ENCODE peak calls at places on chromosome 1, in nine cellular contexts. J, U, B, W, D, N, F, O and X are unnamed samples.
A peak's percentile ranks its signal among the peaks of the same experiment; 100 is the strongest.

GRCh38 chr1:55735110-55735509 is 519.9 kb upstream of the USP24 start:
- DNase-seq in B (no peak), N (no peak), D (no peak), F (peak; percentile 71), U (no peak), J (no peak), W (no peak), O (no peak), X (no peak)

GRCh38 chr1:52633291-52633754 is 355 bp downstream of the SHISAL2A start:
- DNase-seq in F (peak; percentile 22), B (no peak), D (no peak), U (peak; percentile 79), N (no peak), J (no peak), W (no peak), O (peak; percentile 29), X (no peak)

GRCh38 chr1:208868554-208868953 is 624.4 kb upstream of the PLXNA2 start:
- DNase-seq in O (no peak), J (no peak), F (peak; percentile 47), U (no peak), B (no peak), D (no peak), N (no peak), W (no peak), X (no peak)

GRCh38 chr1:219292989-219293388 is 119.3 kb downstream of the LYPLAL1 start:
- DNase-seq in U (no peak), J (no peak), F (peak; percentile 37), O (no peak), D (no peak), N (no peak), W (no peak), B (no peak), X (no peak)

GRCh38 chr1:202586018-202586821 is 124.0 kb downstream of the SYT2 start:
- DNase-seq in O (no peak), F (peak; percentile 70), B (peak; percentile 28), J (no peak), N (no peak), W (no peak), D (no peak), U (no peak), X (no peak)

GRCh38 chr1:26602378-26602959 is 72.9 kb downstream of the RPS6KA1 start:
- DNase-seq in F (peak; percentile 80), J (no peak), B (peak; percentile 70), O (peak; percentile 30), D (peak; percentile 33), W (no peak), N (no peak), U (peak; percentile 89), X (peak; percentile 70)

GRCh38 chr1:245153645-245154428 is 948 bp upstream of the KIF26B start:
- DNase-seq in N (no peak), O (no peak), J (no peak), U (no peak), F (peak; percentile 43), W (no peak), B (peak; percentile 53), D (no peak), X (no peak)

GRCh38 chr1:169217621-169218020 is 111.1 kb downstream of the ATP1B1 start:
- DNase-seq in N (no peak), J (no peak), D (no peak), F (no peak), B (no peak), O (no peak), U (no peak), W (no peak), X (no peak)

GRCh38 chr1:53375440-53375839 is 47.6 kb upstream of the LRP8 start:
- DNase-seq in N (peak; percentile 76), D (no peak), J (no peak), O (no peak), F (no peak), B (no peak), U (no peak), W (no peak), X (no peak)

GRCh38 chr1:109926662-109927300 is 16.1 kb downstream of the CSF1 start:
- DNase-seq in W (no peak), U (peak; percentile 52), J (no peak), N (no peak), B (no peak), F (peak; percentile 87), D (no peak), O (no peak), X (no peak)